ENCODE peak calls at places on chromosome 4, in ten cellular contexts. One of them, this sample, is unnamed.

GRCh38 chr4:182806259-182807252 is 110.6 kb downstream of the DCTD start:
- DNase-seq in A673: peak; percentile 73
- DNase-seq in GM12865: peak; percentile 70
- DNase-seq in stomach: peak; percentile 81
- DNase-seq in testis: peak; percentile 86
- DNase-seq in PC-9: no peak
- DNase-seq in upper lobe of right lung: peak; percentile 89
- DNase-seq in brain microvascular endothelial cell: peak; percentile 65
- DNase-seq in fibroblast of villous mesenchyme: peak; percentile 52
- DNase-seq in upper lobe of left lung: peak; percentile 95
- DNase-seq in this sample: no peak

GRCh38 chr4:147830987-147831386 is 99.1 kb downstream of the ARHGAP10 start:
- DNase-seq in PC-9: peak; percentile 68
- DNase-seq in brain microvascular endothelial cell: peak; percentile 68
- DNase-seq in A673: no peak
- DNase-seq in stomach: no peak
- DNase-seq in upper lobe of right lung: no peak
- DNase-seq in testis: no peak
- DNase-seq in fibroblast of villous mesenchyme: peak; percentile 78
- DNase-seq in upper lobe of left lung: no peak
- DNase-seq in GM12865: no peak
- DNase-seq in this sample: no peak

GRCh38 chr4:109040441-109040840 is 262.0 kb downstream of the COL25A1 start:
- DNase-seq in fibroblast of villous mesenchyme: peak; percentile 43
- DNase-seq in upper lobe of right lung: no peak
- DNase-seq in A673: no peak
- DNase-seq in stomach: no peak
- DNase-seq in upper lobe of left lung: no peak
- DNase-seq in brain microvascular endothelial cell: no peak
- DNase-seq in GM12865: no peak
- DNase-seq in PC-9: no peak
- DNase-seq in testis: no peak
- DNase-seq in this sample: no peak

GRCh38 chr4:7328913-7329638 is 105.7 kb downstream of the PSAPL1 start:
- DNase-seq in upper lobe of right lung: peak; percentile 79
- DNase-seq in GM12865: no peak
- DNase-seq in brain microvascular endothelial cell: peak; percentile 77
- DNase-seq in PC-9: peak; percentile 81
- DNase-seq in A673: no peak
- DNase-seq in testis: no peak
- DNase-seq in upper lobe of left lung: no peak
- DNase-seq in fibroblast of villous mesenchyme: peak; percentile 28
- DNase-seq in stomach: no peak
- DNase-seq in this sample: no peak

GRCh38 chr4:41143721-41144379 is 70.5 kb downstream of the APBB2 start:
- DNase-seq in testis: no peak
- DNase-seq in upper lobe of left lung: no peak
- DNase-seq in upper lobe of right lung: no peak
- DNase-seq in GM12865: no peak
- DNase-seq in stomach: no peak
- DNase-seq in PC-9: no peak
- DNase-seq in fibroblast of villous mesenchyme: no peak
- DNase-seq in A673: no peak
- DNase-seq in brain microvascular endothelial cell: no peak
- DNase-seq in this sample: no peak

GRCh38 chr4:88244821-88245579 is 39.4 kb downstream of the PPM1K start:
- DNase-seq in upper lobe of left lung: peak; percentile 47
- DNase-seq in upper lobe of right lung: no peak
- DNase-seq in testis: no peak
- DNase-seq in A673: no peak
- DNase-seq in stomach: no peak
- DNase-seq in fibroblast of villous mesenchyme: no peak
- DNase-seq in PC-9: no peak
- DNase-seq in GM12865: no peak
- DNase-seq in brain microvascular endothelial cell: no peak
- DNase-seq in this sample: no peak

GRCh38 chr4:70838400-70838971 is 1.2 kb downstream of the GRSF1 start:
- DNase-seq in PC-9: no peak
- DNase-seq in testis: no peak
- DNase-seq in fibroblast of villous mesenchyme: peak; percentile 27
- DNase-seq in upper lobe of right lung: no peak
- DNase-seq in upper lobe of left lung: no peak
- DNase-seq in brain microvascular endothelial cell: no peak
- DNase-seq in stomach: no peak
- DNase-seq in A673: peak; percentile 1
- DNase-seq in GM12865: no peak
- DNase-seq in this sample: peak; percentile 12

GRCh38 chr4:174437324-174437723 is 85.0 kb downstream of the HPGD start:
- DNase-seq in A673: no peak
- DNase-seq in GM12865: no peak
- DNase-seq in upper lobe of right lung: no peak
- DNase-seq in PC-9: no peak
- DNase-seq in upper lobe of left lung: no peak
- DNase-seq in stomach: no peak
- DNase-seq in brain microvascular endothelial cell: peak; percentile 47
- DNase-seq in testis: no peak
- DNase-seq in fibroblast of villous mesenchyme: peak; percentile 48
- DNase-seq in this sample: no peak

GRCh38 chr4:136643416-136643815 is 888.9 kb downstream of the PCDH18 start:
- DNase-seq in A673: no peak
- DNase-seq in fibroblast of villous mesenchyme: no peak
- DNase-seq in stomach: no peak
- DNase-seq in GM12865: no peak
- DNase-seq in PC-9: no peak
- DNase-seq in testis: no peak
- DNase-seq in upper lobe of left lung: no peak
- DNase-seq in brain microvascular endothelial cell: no peak
- DNase-seq in upper lobe of right lung: no peak
- DNase-seq in this sample: no peak

GRCh38 chr4:2276581-2277325 is 14.8 kb upstream of the MXD4 start:
- DNase-seq in testis: no peak
- DNase-seq in brain microvascular endothelial cell: no peak
- DNase-seq in stomach: no peak
- DNase-seq in A673: no peak
- DNase-seq in upper lobe of left lung: peak; percentile 49
- DNase-seq in fibroblast of villous mesenchyme: no peak
- DNase-seq in PC-9: no peak
- DNase-seq in GM12865: no peak
- DNase-seq in upper lobe of right lung: no peak
- DNase-seq in this sample: no peak

GRCh38 chr4:149825336-149825735 is 9.7 kb upstream of the IQCM start:
- DNase-seq in upper lobe of right lung: no peak
- DNase-seq in PC-9: no peak
- DNase-seq in A673: no peak
- DNase-seq in GM12865: no peak
- DNase-seq in upper lobe of left lung: no peak
- DNase-seq in testis: no peak
- DNase-seq in stomach: no peak
- DNase-seq in fibroblast of villous mesenchyme: no peak
- DNase-seq in brain microvascular endothelial cell: no peak
- DNase-seq in this sample: no peak

GRCh38 chr4:67468801-67469200 is 76.5 kb downstream of the CENPC start:
- DNase-seq in A673: no peak
- DNase-seq in upper lobe of right lung: no peak
- DNase-seq in GM12865: no peak
- DNase-seq in fibroblast of villous mesenchyme: no peak
- DNase-seq in PC-9: no peak
- DNase-seq in upper lobe of left lung: no peak
- DNase-seq in brain microvascular endothelial cell: no peak
- DNase-seq in stomach: no peak
- DNase-seq in testis: no peak
- DNase-seq in this sample: no peak

GRCh38 chr4:158200214-158200613 is 10.1 kb upstream of the TMEM144 start:
- DNase-seq in A673: no peak
- DNase-seq in stomach: no peak
- DNase-seq in upper lobe of left lung: no peak
- DNase-seq in fibroblast of villous mesenchyme: no peak
- DNase-seq in brain microvascular endothelial cell: no peak
- DNase-seq in testis: no peak
- DNase-seq in upper lobe of right lung: no peak
- DNase-seq in PC-9: no peak
- DNase-seq in GM12865: no peak
- DNase-seq in this sample: no peak

GRCh38 chr4:41949531-41949930 is 14.3 kb downstream of the TMEM33 start:
- DNase-seq in brain microvascular endothelial cell: no peak
- DNase-seq in upper lobe of left lung: no peak
- DNase-seq in stomach: no peak
- DNase-seq in upper lobe of right lung: no peak
- DNase-seq in PC-9: no peak
- DNase-seq in fibroblast of villous mesenchyme: no peak
- DNase-seq in testis: no peak
- DNase-seq in GM12865: no peak
- DNase-seq in A673: no peak
- DNase-seq in this sample: no peak

DNA sequence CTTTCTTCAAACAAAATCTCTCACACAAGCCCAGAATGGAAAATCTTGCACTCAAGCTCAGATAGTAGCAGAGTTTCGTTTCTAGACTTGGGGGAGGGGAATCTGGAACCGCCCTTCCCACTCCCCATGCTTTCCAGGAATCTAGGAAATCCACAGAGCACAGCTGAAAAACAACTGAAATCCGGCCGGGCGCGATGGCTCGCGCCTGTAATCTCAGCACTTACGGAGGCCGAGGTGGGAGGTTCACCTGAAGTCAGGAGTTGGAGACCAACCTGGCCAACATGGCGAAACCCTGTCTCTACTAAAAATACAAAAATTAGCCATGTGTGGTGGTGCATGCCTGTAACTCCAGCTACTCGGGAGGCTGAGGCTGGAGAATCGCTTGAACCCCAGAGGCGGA is 127.3 kb upstream of the SLC34A2 start:
- DNase-seq in brain microvascular endothelial cell: no peak
- DNase-seq in upper lobe of left lung: peak; percentile 43
- DNase-seq in upper lobe of right lung: no peak
- DNase-seq in stomach: no peak
- DNase-seq in A673: no peak
- DNase-seq in PC-9: no peak
- DNase-seq in fibroblast of villous mesenchyme: no peak
- DNase-seq in GM12865: no peak
- DNase-seq in testis: no peak
- DNase-seq in this sample: no peak
- H3K4me3 ChIP-seq in brain microvascular endothelial cell: no peak overlapping the region
- H3K4me3 ChIP-seq in upper lobe of left lung: no peak overlapping the region
- H3K4me3 ChIP-seq in upper lobe of right lung: no peak overlapping the region
- H3K4me3 ChIP-seq in stomach: no peak overlapping the region
- H3K4me3 ChIP-seq in A673: no peak overlapping the region
- H3K4me3 ChIP-seq in PC-9: no peak overlapping the region
- H3K4me3 ChIP-seq in fibroblast of villous mesenchyme: no peak overlapping the region
- H3K4me3 ChIP-seq in GM12865: no peak overlapping the region
- H3K4me3 ChIP-seq in testis: no peak overlapping the region
- H3K4me3 ChIP-seq in this sample: no peak overlapping the region

GRCh38 chr4:153497988-153498967 is 32.1 kb downstream of the TMEM131L start:
- DNase-seq in stomach: no peak
- DNase-seq in GM12865: peak; percentile 69
- DNase-seq in upper lobe of right lung: no peak
- DNase-seq in PC-9: no peak
- DNase-seq in A673: no peak
- DNase-seq in brain microvascular endothelial cell: peak; percentile 68
- DNase-seq in testis: no peak
- DNase-seq in upper lobe of left lung: no peak
- DNase-seq in fibroblast of villous mesenchyme: peak; percentile 51
- DNase-seq in this sample: no peak
- H3K4me3 ChIP-seq in stomach: no peak overlapping the region
- H3K4me3 ChIP-seq in GM12865: peak overlapping the region; percentile 93
- H3K4me3 ChIP-seq in upper lobe of right lung: no peak overlapping the region
- H3K4me3 ChIP-seq in PC-9: no peak overlapping the region
- H3K4me3 ChIP-seq in A673: no peak overlapping the region
- H3K4me3 ChIP-seq in brain microvascular endothelial cell: no peak overlapping the region
- H3K4me3 ChIP-seq in testis: no peak overlapping the region
- H3K4me3 ChIP-seq in upper lobe of left lung: no peak overlapping the region
- H3K4me3 ChIP-seq in fibroblast of villous mesenchyme: no peak overlapping the region
- H3K4me3 ChIP-seq in this sample: no peak overlapping the region

DNA sequence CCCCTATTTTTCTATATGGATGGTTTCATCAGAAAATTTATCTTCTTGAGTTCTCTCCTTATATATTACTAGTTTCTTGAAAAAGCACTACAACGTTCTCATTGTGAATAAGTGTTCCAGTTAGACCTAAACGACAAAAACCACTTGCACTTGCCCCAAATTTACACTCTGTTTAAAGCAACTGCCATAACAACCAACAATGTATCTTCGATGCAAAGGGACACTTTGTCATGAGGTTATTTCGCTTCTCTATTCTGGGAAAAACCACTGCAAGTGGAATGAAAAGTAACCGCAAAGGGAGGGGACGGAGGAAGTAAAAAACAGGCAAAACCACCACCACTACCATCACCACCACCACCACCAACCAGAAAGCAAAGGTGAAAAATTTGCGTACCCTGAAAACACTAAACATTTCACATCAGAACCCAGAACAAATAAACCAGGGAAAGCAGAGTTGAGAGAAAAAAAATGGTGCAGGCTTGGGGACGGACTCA is 1.2 kb upstream of the N4BP2 start:
- DNase-seq in A673: no peak
- DNase-seq in brain microvascular endothelial cell: no peak
- DNase-seq in fibroblast of villous mesenchyme: no peak
- DNase-seq in testis: no peak
- DNase-seq in GM12865: no peak
- DNase-seq in stomach: no peak
- DNase-seq in PC-9: no peak
- DNase-seq in upper lobe of left lung: no peak
- DNase-seq in upper lobe of right lung: no peak
- DNase-seq in this sample: peak; percentile 54
- H3K4me3 ChIP-seq in A673: peak overlapping the region; percentile 61
- H3K4me3 ChIP-seq in brain microvascular endothelial cell: peak overlapping the region; percentile 65
- H3K4me3 ChIP-seq in fibroblast of villous mesenchyme: peak overlapping the region; percentile 80
- H3K4me3 ChIP-seq in testis: peak overlapping the region; percentile 96
- H3K4me3 ChIP-seq in GM12865: peak overlapping the region; percentile 92
- H3K4me3 ChIP-seq in stomach: peak overlapping the region; percentile 83
- H3K4me3 ChIP-seq in PC-9: peak overlapping the region; percentile 93
- H3K4me3 ChIP-seq in upper lobe of left lung: peak overlapping the region; percentile 85
- H3K4me3 ChIP-seq in upper lobe of right lung: peak overlapping the region; percentile 85
- H3K4me3 ChIP-seq in this sample: peak overlapping the region; percentile 87

GRCh38 chr4:39032218-39033085 is at the start of gene TMEM156:
- DNase-seq in brain microvascular endothelial cell: peak; percentile 25
- DNase-seq in GM12865: peak; percentile 92
- DNase-seq in PC-9: peak; percentile 93
- DNase-seq in A673: no peak
- DNase-seq in fibroblast of villous mesenchyme: peak; percentile 73
- DNase-seq in stomach: no peak
- DNase-seq in testis: no peak
- DNase-seq in upper lobe of right lung: no peak
- DNase-seq in upper lobe of left lung: no peak
- DNase-seq in this sample: peak; percentile 76
- H3K4me3 ChIP-seq in brain microvascular endothelial cell: peak within 1 kb of the TSS; percentile 31
- H3K4me3 ChIP-seq in GM12865: peak within 1 kb of the TSS; percentile 76
- H3K4me3 ChIP-seq in PC-9: peak within 1 kb of the TSS; percentile 71
- H3K4me3 ChIP-seq in A673: no peak within 1 kb of the TSS
- H3K4me3 ChIP-seq in fibroblast of villous mesenchyme: no peak within 1 kb of the TSS
- H3K4me3 ChIP-seq in stomach: no peak within 1 kb of the TSS
- H3K4me3 ChIP-seq in testis: no peak within 1 kb of the TSS
- H3K4me3 ChIP-seq in upper lobe of right lung: peak within 1 kb of the TSS; percentile 5
- H3K4me3 ChIP-seq in upper lobe of left lung: no peak within 1 kb of the TSS
- H3K4me3 ChIP-seq in this sample: no peak within 1 kb of the TSS

This sample was measured in Jurkat, Clone E6-1.